ENCODE peak calls at places on chromosomes 2 and 18, in four cellular contexts. R, K, W and P are unnamed samples. For H3K4me1, the result is how much of the 10 kb centered on the place peaks cover.

GRCh38 chr2:88692187-88692586 is 714 bp downstream of the RPIA start:
- DNase-seq in R (peak), K (no peak), W (no peak), P (no peak)

GRCh38 chr2:61461404-61461803 is 9.5 kb downstream of the USP34 start:
- DNase-seq in R (no peak), K (no peak), W (no peak), P (no peak)

GRCh38 chr2:86671304-86671981 is 47.8 kb upstream of the RNF103 start:
- DNase-seq in R (peak), K (no peak), W (peak), P (no peak)

GRCh38 chr2:239862613-239863012 is 162.5 kb downstream of the NDUFA10 start:
- DNase-seq in R (no peak), K (no peak), W (no peak), P (no peak)

GRCh38 chr2:141187063-141187429 is 943.8 kb downstream of the LRP1B start:
- DNase-seq in R (no peak), K (no peak), W (no peak), P (no peak)

GRCh38 chr18:21163647-21164625 is 52.3 kb upstream of the ROCK1 start:
- DNase-seq in R (no peak), K (no peak), W (no peak), P (no peak)

GRCh38 chr2:70024284-70024683 is 62.9 kb upstream of the ASPRV1 start:
- DNase-seq in R (no peak), K (no peak), W (no peak), P (no peak)

GRCh38 chr2:107712857-107713256 is 113.8 kb upstream of the RGPD4 start:
- DNase-seq in R (no peak), K (no peak), W (no peak), P (no peak)

GRCh38 chr2:71004857-71005256 is 10.2 kb upstream of the TEX261 start:
- DNase-seq in R (no peak), K (no peak), W (no peak), P (no peak)

GRCh38 chr2:190467575-190468083 is 59.5 kb downstream of the MFSD6 start:
- DNase-seq in R (peak), K (no peak), W (no peak), P (no peak)

GRCh38 chr2:239298126-239298804 is 102.6 kb downstream of the HDAC4 start:
- DNase-seq in R (peak), K (no peak), W (no peak), P (peak)

GRCh38 chr2:53724511-53724910 is 43.1 kb upstream of the CHAC2 start:
- DNase-seq in R (no peak), K (no peak), W (no peak), P (no peak)

GRCh38 chr2:84278386-84278785 is 180.7 kb downstream of the SUCLG1 start:
- DNase-seq in R (no peak), K (no peak), W (no peak), P (no peak)

GRCh38 chr2:109260886-109261700 is 132.1 kb downstream of the SH3RF3 start:
- DNase-seq in R (peak), K (no peak), W (no peak), P (peak)

GRCh38 chr2:112195167-112195766 is 57.1 kb downstream of the FBLN7 start:
- DNase-seq in R (no peak), K (no peak), W (no peak), P (no peak)

GRCh38 chr2:120431386-120432292 is 85.7 kb downstream of the INHBB start:
- DNase-seq in R (no peak), K (no peak), W (no peak), P (peak)

GRCh38 chr2:71813315-71813714 is 334.3 kb downstream of the CYP26B1 start:
- DNase-seq in R (no peak), K (no peak), W (no peak), P (no peak)

GRCh38 chr18:13540783-13541182 is 185.6 kb downstream of the FAM210A start:
- DNase-seq in R (peak), K (no peak), W (no peak), P (no peak)

GRCh38 chr18:70280007-70280925 is 8.6 kb upstream of the SOCS6 start:
- DNase-seq in R (peak), K (no peak), W (peak), P (no peak)

GRCh38 chr18:76213996-76214395 is 281.0 kb downstream of the ZNF516 start:
- DNase-seq in R (no peak), K (no peak), W (no peak), P (no peak)

GRCh38 chr2:91477731-91478672 is 2786.5 kb downstream of the RPIA start:
- DNase-seq in R (no peak), K (no peak), W (peak), P (peak)

GRCh38 chr2:88859461-88859860 is 168.0 kb downstream of the RPIA start:
- DNase-seq in R (no peak), K (no peak), W (no peak), P (no peak)

GRCh38 chr2:239939736-239940483 is 85.2 kb downstream of the NDUFA10 start:
- DNase-seq in R (no peak), K (no peak), W (peak), P (peak)

GRCh38 chr2:23673830-23674679 is 252.9 kb downstream of the ATAD2B start:
- DNase-seq in R (no peak), K (no peak), W (no peak), P (no peak)

GRCh38 chr2:128386066-128386465 is 67.4 kb upstream of the HS6ST1 start:
- DNase-seq in R (no peak), K (no peak), W (no peak), P (peak)

GRCh38 chr18:30858562-30858961 is 184.0 kb downstream of the DSC3 start:
- DNase-seq in R (no peak), K (no peak), W (no peak), P (no peak)
- TF ChIP-seq POLR2A in R (no peak), K (no peak), W (no peak), P (no peak)

GRCh38 chr2:230774348-230774951 is 61.8 kb downstream of the CAB39 start:
- DNase-seq in R (no peak), K (no peak), W (no peak), P (no peak)

GRCh38 chr2:230777681-230778080 is 65.0 kb downstream of the CAB39 start:
- DNase-seq in R (no peak), K (no peak), W (no peak), P (no peak)

GRCh38 chr2:230773039-230773773 is 60.6 kb downstream of the CAB39 start:
- DNase-seq in R (no peak), K (no peak), W (no peak), P (no peak)

GRCh38 chr2:230778350-230779140 is 65.9 kb downstream of the CAB39 start:
- DNase-seq in R (no peak), K (peak), W (no peak), P (no peak)

GRCh38 chr2:230775737-230776136 is 63.1 kb downstream of the CAB39 start:
- DNase-seq in R (no peak), K (no peak), W (no peak), P (no peak)
- H3K4me1 ChIP-seq in R (under half), K (under half), W (under half), P (under half)

GRCh38 chr2:165011199-165011598 is 55.9 kb upstream of the SLC38A11 start:
- DNase-seq in R (no peak), K (no peak), W (no peak), P (no peak)

GRCh38 chr2:165009466-165009865 is 54.1 kb upstream of the SLC38A11 start:
- DNase-seq in R (no peak), K (no peak), W (no peak), P (no peak)

GRCh38 chr2:165007162-165007744 is 51.9 kb upstream of the SLC38A11 start:
- DNase-seq in R (no peak), K (no peak), W (no peak), P (no peak)

GRCh38 chr2:165008916-165009315 is 53.6 kb upstream of the SLC38A11 start:
- DNase-seq in R (no peak), K (no peak), W (no peak), P (no peak)

DNA sequence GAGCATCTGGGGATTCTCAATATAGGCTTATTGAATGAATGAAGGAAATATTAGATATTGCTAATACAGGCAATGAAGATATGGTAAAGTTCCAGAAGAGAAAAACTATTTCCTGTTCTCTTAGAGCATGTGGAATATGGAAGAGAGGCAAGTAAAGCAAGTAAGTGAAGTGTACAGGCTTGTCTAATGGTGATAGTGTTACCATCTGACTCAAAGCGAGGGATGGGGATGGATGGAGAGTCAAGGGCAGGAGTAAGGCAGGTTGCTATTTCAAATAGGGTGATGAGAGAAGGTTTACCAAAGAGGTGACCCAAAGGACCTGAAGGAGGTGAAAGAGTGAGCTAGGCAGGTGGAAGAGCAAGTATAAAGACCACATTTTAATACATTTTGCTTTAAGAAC is 55.2 kb upstream of the SLC38A11 start:
- DNase-seq in R (no peak), K (no peak), W (no peak), P (no peak)
- TF ChIP-seq POLR2A in R (no peak), K (no peak), W (no peak), P (no peak)

GRCh38 chr2:236568068-236568921 is 1.3 kb upstream of the ACKR3 start:
- DNase-seq in R (peak), K (no peak), W (peak), P (peak)

GRCh38 chr2:236563953-236564352 is 5.7 kb upstream of the ACKR3 start:
- DNase-seq in R (no peak), K (no peak), W (no peak), P (no peak)

GRCh38 chr2:236565225-236565624 is 4.4 kb upstream of the ACKR3 start:
- DNase-seq in R (no peak), K (no peak), W (no peak), P (no peak)

GRCh38 chr2:236566596-236566995 is 3.0 kb upstream of the ACKR3 start:
- DNase-seq in R (no peak), K (no peak), W (no peak), P (no peak)

DNA sequence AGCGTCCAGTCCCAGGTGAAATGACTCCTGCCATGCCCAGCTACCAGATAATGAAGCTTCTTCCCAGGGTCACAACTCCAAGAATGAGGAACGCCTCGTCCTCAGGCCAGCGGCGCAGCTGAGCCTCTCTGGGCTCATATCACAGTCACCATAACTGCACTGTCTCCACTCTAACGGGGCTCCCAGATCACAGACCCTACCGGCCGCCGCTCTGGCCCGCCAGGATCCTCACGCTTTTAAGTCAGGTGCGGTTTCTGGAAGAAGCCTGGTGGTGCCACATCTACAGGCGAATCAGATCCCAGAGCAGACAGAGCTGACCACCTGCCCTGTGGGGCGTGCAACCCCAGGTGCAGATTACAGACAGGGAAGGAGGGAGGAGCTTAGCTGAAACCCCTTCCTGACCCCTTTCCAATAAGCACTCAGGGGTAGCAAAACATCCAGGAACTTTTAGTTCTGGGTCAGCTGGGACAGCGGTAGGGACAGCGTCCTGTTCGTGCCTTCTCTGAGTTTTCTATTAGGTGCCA is 3.7 kb upstream of the ACKR3 start:
- DNase-seq in R (no peak), K (no peak), W (no peak), P (peak)
- H3K4me1 ChIP-seq in R (under half), K (under half), W (under half), P (under half)

GRCh38 chr2:219176818-219177593 is at the start of gene CNPPD1:
- DNase-seq in R (peak), K (no peak), W (peak), P (peak)

GRCh38 chr2:219179601-219180465 is 1.8 kb downstream of the RETREG2 start:
- DNase-seq in R (no peak), K (no peak), W (no peak), P (peak)

GRCh38 chr2:219175928-219176817 is 552 bp downstream of the CNPPD1 start:
- DNase-seq in R (peak), K (no peak), W (peak), P (peak)

GRCh38 chr2:219178377-219179175 is 501 bp downstream of the RETREG2 start:
- DNase-seq in R (peak), K (no peak), W (peak), P (peak)

GRCh38 chr2:219177594-219178376 is at the start of gene RETREG2:
- DNase-seq in R (peak), K (peak), W (peak), P (peak)
- TF ChIP-seq POLR2A in R (peak), K (peak), W (peak), P (peak)